ENCODE peak calls at places on chromosomes 6 and 20, in nine cellular contexts. Z is OCI-LY7, F is tibial nerve, N is suprapubic skin, P is right atrium auricular region, C is endodermal cell, I is fibroblast of the aortic adventitia, D is BE2C, Y is choroid plexus epithelial cell. G is an unnamed sample.

GRCh38 chr20:20229595-20229994 is 138.3 kb upstream of the INSM1 start:
- DNase-seq in Y (peak; percentile 4), P (no peak), Z (no peak), N (no peak), C (no peak), F (no peak), I (no peak), D (no peak), G (peak; percentile 16)

GRCh38 chr6:81451787-81452186 is 300.7 kb downstream of the TENT5A start:
- DNase-seq in F (no peak), D (peak; percentile 16), Z (no peak), Y (peak; percentile 86), I (peak; percentile 95), N (no peak), C (peak; percentile 38), P (no peak), G (peak; percentile 77)

GRCh38 chr6:139378882-139379341 is 4.5 kb upstream of the CITED2 start:
- DNase-seq in P (no peak), D (no peak), C (no peak), F (no peak), N (no peak), Z (no peak), I (peak; percentile 40), Y (peak; percentile 30), G (no peak)

GRCh38 chr6:34672657-34673043 is 23.9 kb downstream of the ILRUN start:
- DNase-seq in Z (no peak), F (no peak), D (no peak), C (no peak), P (no peak), N (no peak), I (no peak), Y (no peak), G (no peak)

GRCh38 chr6:112310439-112311154 is 36.5 kb upstream of the RFPL4B start:
- DNase-seq in D (no peak), F (no peak), N (no peak), I (peak; percentile 63), C (no peak), P (no peak), Z (no peak), Y (no peak), G (no peak)

GRCh38 chr20:49846206-49846807 is 33.7 kb downstream of the SLC9A8 start:
- DNase-seq in Z (peak; percentile 77), D (peak; percentile 73), Y (peak; percentile 79), F (peak; percentile 81), N (no peak), C (peak; percentile 76), P (no peak), I (peak; percentile 74), G (peak; percentile 71)

GRCh38 chr20:17556842-17557674 is 12.8 kb upstream of the DSTN start:
- DNase-seq in D (peak; percentile 53), I (peak; percentile 72), C (peak; percentile 54), Y (no peak), F (peak; percentile 38), N (peak; percentile 86), Z (no peak), P (no peak), G (no peak)

GRCh38 chr20:25310268-25310920 is 62.5 kb downstream of the PYGB start:
- DNase-seq in Z (peak; percentile 39), P (no peak), Y (peak; percentile 96), F (peak; percentile 81), D (peak; percentile 72), C (no peak), N (peak; percentile 79), I (peak; percentile 82), G (peak; percentile 82)

GRCh38 chr6:28953039-28953872 is 29.5 kb upstream of the TRIM27 start:
- DNase-seq in F (no peak), Z (peak; percentile 74), P (no peak), I (peak; percentile 73), D (peak; percentile 68), N (no peak), Y (peak; percentile 71), C (peak; percentile 84), G (peak; percentile 82)

GRCh38 chr6:72525821-72526550 is 95.9 kb upstream of the KCNQ5 start:
- DNase-seq in P (no peak), F (no peak), C (no peak), D (no peak), I (peak; percentile 11), Z (no peak), N (no peak), Y (no peak), G (no peak)

GRCh38 chr6:13788820-13789219 is 25.5 kb downstream of the MCUR1 start:
- DNase-seq in C (no peak), I (no peak), F (no peak), N (no peak), Y (no peak), P (no peak), D (no peak), Z (no peak), G (no peak)

GRCh38 chr20:45339084-45339483 is 9.1 kb downstream of the SDC4 start:
- DNase-seq in N (no peak), D (no peak), I (no peak), Z (no peak), C (no peak), F (no peak), Y (no peak), P (no peak), G (no peak)
- H3K4me3 ChIP-seq in N (no peak overlapping the region), D (no peak overlapping the region), I (no peak overlapping the region), Z (no peak overlapping the region), C (no peak overlapping the region), F (no peak overlapping the region), Y (no peak overlapping the region), P (no peak overlapping the region), G (no peak overlapping the region)

GRCh38 chr6:127966616-127967015 is 65.8 kb upstream of the THEMIS start:
- DNase-seq in P (no peak), I (peak; percentile 13), C (no peak), F (no peak), N (no peak), D (no peak), Y (peak; percentile 77), Z (no peak), G (no peak)

GRCh38 chr6:127959869-127960268 is 59.0 kb upstream of the THEMIS start:
- DNase-seq in N (no peak), P (no peak), F (no peak), Z (no peak), C (no peak), Y (no peak), D (no peak), I (no peak), G (no peak)

GRCh38 chr6:127968394-127968793 is 67.5 kb upstream of the THEMIS start:
- DNase-seq in F (no peak), P (no peak), I (no peak), D (no peak), C (no peak), Z (no peak), Y (no peak), N (no peak), G (no peak)

GRCh38 chr6:127967708-127968107 is 66.8 kb upstream of the THEMIS start:
- DNase-seq in N (no peak), I (no peak), D (no peak), Y (no peak), C (no peak), F (no peak), Z (no peak), P (no peak), G (no peak)

DNA sequence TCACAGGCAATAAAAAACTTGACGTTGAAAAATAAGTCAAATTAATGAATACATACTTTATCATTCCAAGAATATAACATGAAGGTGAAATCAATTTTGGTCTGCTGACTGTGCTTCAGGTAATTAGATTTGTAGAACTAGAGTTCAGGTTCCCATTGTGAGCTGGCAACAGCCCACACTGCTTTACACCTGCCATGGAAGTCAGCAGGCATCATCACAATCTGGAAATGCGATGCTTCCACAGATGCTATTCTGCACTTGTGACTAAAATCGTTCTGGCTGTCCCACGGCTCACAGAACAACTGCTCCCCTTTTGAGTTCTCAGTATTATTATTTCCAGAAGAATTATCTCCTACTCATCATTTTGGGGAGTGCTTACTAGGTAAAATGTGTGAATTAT is 62.6 kb upstream of the THEMIS start:
- DNase-seq in D (no peak), N (no peak), P (no peak), C (no peak), I (no peak), Y (no peak), Z (no peak), F (no peak), G (no peak)
- TF ChIP-seq CTCF in D (no peak), N (no peak), P (no peak), C (no peak), I (no peak), Y (no peak), Z (no peak), F (no peak), G (no peak)

GRCh38 chr6:71107935-71108420 is 151.1 kb upstream of the B3GAT2 start:
- DNase-seq in I (peak; percentile 67), Z (no peak), P (no peak), F (no peak), C (no peak), N (no peak), D (no peak), Y (peak; percentile 90), G (no peak)
- H3K4me3 ChIP-seq in I (peak overlapping the region; percentile 51), Z (no peak overlapping the region), P (peak overlapping the region; percentile 24), F (no peak overlapping the region), C (no peak overlapping the region), N (peak overlapping the region; percentile 25), D (no peak overlapping the region), Y (peak overlapping the region; percentile 39), G (no peak overlapping the region)

GRCh38 chr20:23050847-23051627 is 1.6 kb upstream of the THBD start:
- DNase-seq in Y (peak; percentile 96), P (peak; percentile 88), N (peak; percentile 87), Z (no peak), C (peak; percentile 98), F (peak; percentile 92), I (peak; percentile 89), D (no peak), G (peak; percentile 44)
- TF ChIP-seq CTCF in Y (peak; percentile 94), P (peak; percentile 50), N (peak; percentile 63), Z (peak; percentile 21), C (peak; percentile 94), F (peak; percentile 87), I (peak; percentile 76), D (no peak), G (peak; percentile 57)

DNA sequence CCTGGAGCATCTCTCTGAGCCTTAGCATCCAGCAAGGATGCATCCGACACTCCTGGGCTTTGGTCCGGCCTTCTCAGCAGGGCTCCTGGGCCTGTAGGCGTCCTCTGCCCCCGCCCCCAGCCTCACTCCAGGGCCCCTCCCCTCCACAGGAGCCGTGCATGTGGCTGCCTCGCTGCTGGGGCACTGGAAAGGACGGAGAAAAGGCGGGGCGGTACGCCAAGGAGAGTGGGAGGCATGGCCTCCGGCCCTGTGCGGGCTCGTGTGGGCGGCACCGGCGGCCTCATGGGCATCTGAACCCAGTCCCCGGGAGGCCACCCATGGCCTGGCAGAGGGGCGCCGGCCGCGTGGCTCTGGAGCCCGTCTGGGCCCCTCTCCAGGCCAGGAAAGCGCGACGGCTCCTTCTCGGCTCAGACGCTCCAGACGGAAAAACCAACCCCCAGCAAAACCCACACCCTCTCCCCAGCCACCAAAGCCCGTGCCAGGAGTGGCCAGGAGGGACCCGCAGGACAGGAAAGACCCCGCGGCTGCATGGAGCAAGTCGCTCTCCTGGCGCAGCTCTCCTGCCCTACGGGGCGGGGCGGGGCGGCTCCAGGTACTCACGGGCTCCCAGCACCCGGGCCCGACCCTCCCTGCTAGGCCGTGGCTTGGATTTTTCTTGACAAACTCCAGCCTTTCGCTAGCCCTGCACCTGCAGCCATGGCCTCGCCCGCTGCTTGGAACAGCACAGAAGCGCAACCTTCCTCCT is 419.9 kb downstream of the QKI start:
- DNase-seq in P (no peak), F (no peak), D (no peak), Z (no peak), Y (no peak), C (peak; percentile 58), N (no peak), I (no peak), G (no peak)
- H3K4me3 ChIP-seq in P (no peak overlapping the region), F (no peak overlapping the region), D (no peak overlapping the region), Z (no peak overlapping the region), Y (no peak overlapping the region), C (no peak overlapping the region), N (no peak overlapping the region), I (no peak overlapping the region), G (no peak overlapping the region)

GRCh38 chr6:98846021-98846380 is 11.6 kb downstream of the POU3F2 start:
- DNase-seq in Y (no peak), P (no peak), D (no peak), I (no peak), C (no peak), F (no peak), N (no peak), Z (no peak), G (no peak)
- TF ChIP-seq CTCF in Y (no peak), P (no peak), D (no peak), I (no peak), C (no peak), F (no peak), N (no peak), Z (peak; percentile 53), G (no peak)

G was measured in GM12865.